ENCODE peak calls at places on chromosomes 16 and 17, in six cellular contexts. One of them, this sample, is unnamed.

GRCh38 chr17:77730376-77730775 is 228.1 kb upstream of the TNRC6C start:
- DNase-seq in mesendoderm: no peak
- DNase-seq in SW 1271: no peak
- DNase-seq in aorta: no peak
- DNase-seq in fibroblast of the conjunctiva: no peak
- DNase-seq in CD8-positive, alpha-beta T cell: no peak
- DNase-seq in this sample: no peak

GRCh38 chr17:5665164-5665563 is 80.9 kb upstream of the NLRP1 start:
- DNase-seq in mesendoderm: no peak
- DNase-seq in SW 1271: no peak
- DNase-seq in fibroblast of the conjunctiva: no peak
- DNase-seq in aorta: peak; percentile 12
- DNase-seq in CD8-positive, alpha-beta T cell: no peak
- DNase-seq in this sample: no peak

GRCh38 chr16:4693956-4694663 is 748 bp downstream of the NUDT16L1 start:
- DNase-seq in SW 1271: no peak
- DNase-seq in mesendoderm: peak; percentile 58
- DNase-seq in aorta: no peak
- DNase-seq in CD8-positive, alpha-beta T cell: peak; percentile 28
- DNase-seq in fibroblast of the conjunctiva: peak; percentile 17
- DNase-seq in this sample: no peak

GRCh38 chr16:84933774-84934571 is 77.4 kb downstream of the ZDHHC7 start:
- DNase-seq in mesendoderm: no peak
- DNase-seq in SW 1271: no peak
- DNase-seq in aorta: peak; percentile 93
- DNase-seq in CD8-positive, alpha-beta T cell: no peak
- DNase-seq in fibroblast of the conjunctiva: no peak
- DNase-seq in this sample: no peak

GRCh38 chr16:30183961-30184429 is 593 bp downstream of the CORO1A start:
- DNase-seq in fibroblast of the conjunctiva: no peak
- DNase-seq in SW 1271: no peak
- DNase-seq in aorta: peak; percentile 77
- DNase-seq in CD8-positive, alpha-beta T cell: peak; percentile 59
- DNase-seq in mesendoderm: no peak
- DNase-seq in this sample: no peak

GRCh38 chr17:6843241-6843890 is 11.8 kb upstream of the TEKT1 start:
- DNase-seq in CD8-positive, alpha-beta T cell: no peak
- DNase-seq in aorta: no peak
- DNase-seq in fibroblast of the conjunctiva: peak; percentile 35
- DNase-seq in SW 1271: peak; percentile 14
- DNase-seq in mesendoderm: peak; percentile 53
- DNase-seq in this sample: peak; percentile 25

GRCh38 chr16:25027781-25028180 is 12.6 kb upstream of the ARHGAP17 start:
- DNase-seq in CD8-positive, alpha-beta T cell: no peak
- DNase-seq in fibroblast of the conjunctiva: no peak
- DNase-seq in mesendoderm: no peak
- DNase-seq in aorta: no peak
- DNase-seq in SW 1271: no peak
- DNase-seq in this sample: no peak

GRCh38 chr17:64781810-64782555 is 119.9 kb upstream of the SMURF2 start:
- DNase-seq in mesendoderm: no peak
- DNase-seq in CD8-positive, alpha-beta T cell: no peak
- DNase-seq in fibroblast of the conjunctiva: no peak
- DNase-seq in aorta: peak; percentile 66
- DNase-seq in SW 1271: no peak
- DNase-seq in this sample: no peak

GRCh38 chr17:28528329-28529011 is 22.3 kb downstream of the FOXN1 start:
- DNase-seq in CD8-positive, alpha-beta T cell: no peak
- DNase-seq in fibroblast of the conjunctiva: no peak
- DNase-seq in SW 1271: no peak
- DNase-seq in aorta: no peak
- DNase-seq in mesendoderm: no peak
- DNase-seq in this sample: no peak

GRCh38 chr16:25063865-25064264 is 47.7 kb upstream of the LCMT1 start:
- DNase-seq in mesendoderm: no peak
- DNase-seq in aorta: no peak
- DNase-seq in CD8-positive, alpha-beta T cell: no peak
- DNase-seq in fibroblast of the conjunctiva: no peak
- DNase-seq in SW 1271: no peak
- DNase-seq in this sample: no peak

GRCh38 chr17:50234581-50234980 is 33.1 kb upstream of the COL1A1 start:
- DNase-seq in fibroblast of the conjunctiva: no peak
- DNase-seq in SW 1271: no peak
- DNase-seq in CD8-positive, alpha-beta T cell: no peak
- DNase-seq in mesendoderm: no peak
- DNase-seq in aorta: no peak
- DNase-seq in this sample: no peak

GRCh38 chr17:10745231-10745630 is 15.4 kb upstream of the TMEM220 start:
- DNase-seq in fibroblast of the conjunctiva: no peak
- DNase-seq in aorta: no peak
- DNase-seq in mesendoderm: no peak
- DNase-seq in SW 1271: no peak
- DNase-seq in CD8-positive, alpha-beta T cell: no peak
- DNase-seq in this sample: no peak

GRCh38 chr16:85611455-85612190 is 1.5 kb upstream of the GSE1 start:
- DNase-seq in aorta: peak; percentile 96
- DNase-seq in mesendoderm: peak; percentile 83
- DNase-seq in CD8-positive, alpha-beta T cell: no peak
- DNase-seq in fibroblast of the conjunctiva: no peak
- DNase-seq in SW 1271: peak; percentile 51
- DNase-seq in this sample: no peak

GRCh38 chr17:49896860-49897259 is 49.0 kb upstream of the TAC4 start:
- DNase-seq in aorta: no peak
- DNase-seq in mesendoderm: no peak
- DNase-seq in SW 1271: no peak
- DNase-seq in CD8-positive, alpha-beta T cell: no peak
- DNase-seq in fibroblast of the conjunctiva: no peak
- DNase-seq in this sample: no peak

GRCh38 chr16:12146966-12147365 is 170.4 kb downstream of the SNX29 start:
- DNase-seq in SW 1271: no peak
- DNase-seq in CD8-positive, alpha-beta T cell: no peak
- DNase-seq in mesendoderm: no peak
- DNase-seq in fibroblast of the conjunctiva: no peak
- DNase-seq in aorta: no peak
- DNase-seq in this sample: no peak

GRCh38 chr16:67245674-67246080 is 1.6 kb downstream of the FHOD1 start:
- DNase-seq in fibroblast of the conjunctiva: no peak
- DNase-seq in SW 1271: no peak
- DNase-seq in aorta: no peak
- DNase-seq in mesendoderm: no peak
- DNase-seq in CD8-positive, alpha-beta T cell: no peak
- DNase-seq in this sample: no peak

GRCh38 chr17:32659419-32659842 is 172.6 kb downstream of the CDK5R1 start:
- DNase-seq in SW 1271: no peak
- DNase-seq in CD8-positive, alpha-beta T cell: peak; percentile 41
- DNase-seq in aorta: peak; percentile 85
- DNase-seq in mesendoderm: peak; percentile 62
- DNase-seq in fibroblast of the conjunctiva: peak; percentile 31
- DNase-seq in this sample: peak; percentile 79

GRCh38 chr16:15639061-15639568 is 3.8 kb downstream of the MARF1 start:
- DNase-seq in SW 1271: no peak
- DNase-seq in aorta: no peak
- DNase-seq in fibroblast of the conjunctiva: no peak
- DNase-seq in CD8-positive, alpha-beta T cell: no peak
- DNase-seq in mesendoderm: no peak
- DNase-seq in this sample: no peak

GRCh38 chr16:67967183-67967955 is 1.1 kb downstream of the SLC12A4 start:
- DNase-seq in mesendoderm: peak; percentile 33
- DNase-seq in CD8-positive, alpha-beta T cell: no peak
- DNase-seq in fibroblast of the conjunctiva: no peak
- DNase-seq in SW 1271: no peak
- DNase-seq in aorta: no peak
- DNase-seq in this sample: no peak

GRCh38 chr17:19915579-19915978 is 47.8 kb upstream of the ULK2 start:
- DNase-seq in CD8-positive, alpha-beta T cell: no peak
- DNase-seq in fibroblast of the conjunctiva: no peak
- DNase-seq in aorta: no peak
- DNase-seq in mesendoderm: no peak
- DNase-seq in SW 1271: no peak
- DNase-seq in this sample: no peak

GRCh38 chr17:80367510-80367909 is 47.5 kb upstream of the ENDOV start:
- DNase-seq in mesendoderm: no peak
- DNase-seq in aorta: peak; percentile 50
- DNase-seq in fibroblast of the conjunctiva: no peak
- DNase-seq in CD8-positive, alpha-beta T cell: no peak
- DNase-seq in SW 1271: no peak
- DNase-seq in this sample: no peak

GRCh38 chr17:83103200-83103937 is 24.0 kb downstream of the METRNL start:
- DNase-seq in SW 1271: peak; percentile 37
- DNase-seq in fibroblast of the conjunctiva: no peak
- DNase-seq in mesendoderm: no peak
- DNase-seq in aorta: no peak
- DNase-seq in CD8-positive, alpha-beta T cell: no peak
- DNase-seq in this sample: peak; percentile 17

GRCh38 chr17:6695565-6695964 is 17.6 kb downstream of the SLC13A5 start:
- DNase-seq in mesendoderm: no peak
- DNase-seq in fibroblast of the conjunctiva: no peak
- DNase-seq in CD8-positive, alpha-beta T cell: no peak
- DNase-seq in aorta: peak; percentile 20
- DNase-seq in SW 1271: no peak
- DNase-seq in this sample: no peak

GRCh38 chr16:55297062-55297909 is 26.7 kb upstream of the IRX6 start:
- DNase-seq in fibroblast of the conjunctiva: no peak
- DNase-seq in CD8-positive, alpha-beta T cell: no peak
- DNase-seq in SW 1271: no peak
- DNase-seq in aorta: no peak
- DNase-seq in mesendoderm: peak; percentile 26
- DNase-seq in this sample: no peak

GRCh38 chr17:19262650-19263620 is 25.8 kb downstream of the EPN2 start:
- DNase-seq in CD8-positive, alpha-beta T cell: no peak
- DNase-seq in fibroblast of the conjunctiva: no peak
- DNase-seq in aorta: no peak
- DNase-seq in mesendoderm: no peak
- DNase-seq in SW 1271: no peak
- DNase-seq in this sample: no peak

GRCh38 chr16:64412578-64413280 is 709.1 kb downstream of the CDH11 start:
- DNase-seq in CD8-positive, alpha-beta T cell: no peak
- DNase-seq in fibroblast of the conjunctiva: no peak
- DNase-seq in mesendoderm: no peak
- DNase-seq in aorta: no peak
- DNase-seq in SW 1271: no peak
- DNase-seq in this sample: no peak

GRCh38 chr17:48149174-48150106 is 41.9 kb downstream of the SNX11 start:
- DNase-seq in CD8-positive, alpha-beta T cell: no peak
- DNase-seq in SW 1271: no peak
- DNase-seq in fibroblast of the conjunctiva: peak; percentile 18
- DNase-seq in aorta: no peak
- DNase-seq in mesendoderm: peak; percentile 85
- DNase-seq in this sample: no peak

This sample was measured in Panc1.